ENCODE peak calls at places on chromosomes 13 and 19, in five cellular contexts. D is left colon; V is caudate nucleus; I is HTR-8/SVneo; B is activated T-helper 9 cell treated with anti-CD3 and anti-CD28 coated beads, Interleukin-2, amount 50 U/mL, for 16 hours. W is an unnamed sample.

GRCh38 chr13:113342820-113343691 is 20.9 kb downstream of the GRTP1 start:
- DNase-seq in V (no peak), I (no peak), D (no peak), B (no peak), W (peak)

GRCh38 chr19:2476451-2477140 is 669 bp downstream of the GADD45B start:
- DNase-seq in B (peak), I (no peak), D (peak), V (no peak), W (peak)

GRCh38 chr19:27890206-27890605 is 1322.7 kb downstream of the UQCRFS1 start:
- DNase-seq in B (no peak), D (no peak), V (no peak), I (no peak), W (no peak)

GRCh38 chr13:90412980-90413379 is 934.5 kb upstream of the MIR17HG start:
- DNase-seq in B (no peak), I (no peak), V (no peak), D (no peak), W (no peak)

GRCh38 chr19:19445911-19446361 is 40.5 kb downstream of the GATAD2A start:
- DNase-seq in V (no peak), D (no peak), I (no peak), B (no peak), W (peak)

GRCh38 chr19:13953021-13953531 is 767 bp downstream of the DCAF15 start:
- DNase-seq in I (no peak), V (no peak), D (peak), B (no peak), W (peak)

GRCh38 chr13:92535222-92536006 is 691.2 kb upstream of the GPC6 start:
- DNase-seq in V (no peak), I (no peak), B (no peak), D (no peak), W (no peak)

GRCh38 chr13:50081106-50081898 is 66.1 kb downstream of the KCNRG start:
- DNase-seq in I (no peak), B (peak), D (peak), V (peak), W (peak)

GRCh38 chr13:28273919-28274318 is 135.6 kb downstream of the PAN3 start:
- DNase-seq in B (no peak), D (no peak), I (no peak), V (no peak), W (no peak)